ENCODE peak calls at places on chromosomes 12 and 14, in eight cellular contexts. J is GM23338, L is OCI-LY7, T is colonic mucosa, H is fibroblast of lung, Q is sigmoid colon, M is tibial artery, Y is brain microvascular endothelial cell. I is an unnamed sample.

GRCh38 chr12:58310828-58311273 is 369.5 kb downstream of the ATP23 start:
- DNase-seq in M (no peak), J (no peak), L (no peak), Q (no peak), T (no peak), Y (peak; percentile 92), H (peak; percentile 99), I (no peak)

GRCh38 chr12:57889541-57889989 is 43.0 kb upstream of the CTDSP2 start:
- DNase-seq in H (peak; percentile 88), T (peak; percentile 72), Q (peak; percentile 91), J (no peak), L (no peak), M (peak; percentile 86), Y (peak; percentile 25), I (no peak)

GRCh38 chr14:68733086-68733621 is 59.7 kb downstream of the ZFP36L1 start:
- DNase-seq in Q (no peak), L (no peak), M (peak; percentile 55), J (no peak), Y (no peak), H (no peak), T (no peak), I (no peak)

GRCh38 chr14:51431033-51431709 is 191.1 kb downstream of the TMX1 start:
- DNase-seq in Q (no peak), M (no peak), H (no peak), T (no peak), J (no peak), Y (no peak), L (no peak), I (no peak)

GRCh38 chr12:132029503-132030300 is 80.0 kb downstream of the EP400 start:
- DNase-seq in Y (no peak), H (peak; percentile 5), L (no peak), T (no peak), Q (no peak), J (peak; percentile 35), M (no peak), I (no peak)

GRCh38 chr12:104673294-104674062 is 216.7 kb downstream of the CHST11 start:
- DNase-seq in M (peak; percentile 49), T (no peak), J (no peak), Y (no peak), L (no peak), Q (no peak), H (no peak), I (no peak)

GRCh38 chr14:65639216-65639615 is 226.7 kb downstream of the FUT8 start:
- DNase-seq in T (no peak), J (no peak), Y (no peak), H (peak; percentile 85), M (no peak), L (no peak), Q (no peak), I (no peak)

GRCh38 chr12:106135075-106135474 is 3.7 kb downstream of the NUAK1 start:
- DNase-seq in L (no peak), T (no peak), Q (no peak), M (no peak), H (peak; percentile 87), J (no peak), Y (no peak), I (no peak)

GRCh38 chr12:12901158-12901791 is 9.9 kb downstream of the GPRC5A start:
- DNase-seq in Y (peak; percentile 91), H (peak; percentile 97), Q (peak; percentile 85), J (no peak), T (peak; percentile 62), M (peak; percentile 85), L (no peak), I (no peak)

GRCh38 chr14:69090187-69090789 is 62.6 kb downstream of the DCAF5 start:
- DNase-seq in Y (peak; percentile 33), T (peak; percentile 28), M (no peak), H (peak; percentile 52), J (peak; percentile 71), L (peak; percentile 33), Q (no peak), I (no peak)

GRCh38 chr14:95015046-95015445 is 142.3 kb downstream of the DICER1 start:
- DNase-seq in M (no peak), Y (no peak), Q (no peak), T (no peak), H (no peak), J (no peak), L (no peak), I (no peak)

GRCh38 chr12:109923481-109924245 is 23.6 kb downstream of the TCHP start:
- DNase-seq in Y (no peak), L (no peak), M (no peak), T (no peak), H (no peak), J (no peak), Q (no peak), I (no peak)

GRCh38 chr12:120156315-120157259 is 37.9 kb downstream of the GCN1 start:
- DNase-seq in T (no peak), M (no peak), J (no peak), L (no peak), Q (no peak), Y (no peak), H (no peak), I (no peak)

GRCh38 chr14:51889851-51890250 is 29.4 kb downstream of the GNG2 start:
- DNase-seq in Y (no peak), J (no peak), L (no peak), Q (no peak), H (peak; percentile 61), T (no peak), M (no peak), I (no peak)

GRCh38 chr12:126897102-126897501 is 1369.9 kb upstream of the TMEM132C start:
- DNase-seq in M (no peak), Q (no peak), Y (no peak), L (no peak), J (no peak), T (no peak), H (no peak), I (no peak)

GRCh38 chr14:26761532-26761931 is 163.7 kb upstream of the NOVA1 start:
- DNase-seq in J (no peak), L (no peak), M (no peak), Q (no peak), H (no peak), Y (no peak), T (no peak), I (no peak)

GRCh38 chr12:114938487-114939210 is 254.7 kb upstream of the TBX3 start:
- DNase-seq in J (no peak), Q (no peak), Y (no peak), M (no peak), L (no peak), T (no peak), H (no peak), I (no peak)

GRCh38 chr14:89365071-89365801 is 51.8 kb downstream of the FOXN3 start:
- DNase-seq in L (peak; percentile 82), H (peak; percentile 33), T (peak; percentile 42), M (peak; percentile 33), J (no peak), Y (no peak), Q (no peak), I (peak; percentile 57)

GRCh38 chr12:128258866-128259555 is 8.0 kb upstream of the TMEM132C start:
- DNase-seq in L (no peak), Q (no peak), T (no peak), M (no peak), H (no peak), J (no peak), Y (no peak), I (no peak)

GRCh38 chr12:94603434-94604068 is 46.8 kb downstream of the TMCC3 start:
- DNase-seq in Y (no peak), L (peak; percentile 61), M (peak; percentile 26), T (peak; percentile 68), H (no peak), Q (no peak), J (peak; percentile 75), I (no peak)

GRCh38 chr12:110071504-110071903 is 23.2 kb upstream of the C12orf76 start:
- DNase-seq in M (no peak), H (no peak), J (no peak), T (no peak), L (no peak), Y (no peak), Q (no peak), I (no peak)

GRCh38 chr12:20798561-20798960 is 11.9 kb upstream of the SLCO1B3 start:
- DNase-seq in J (peak; percentile 63), H (peak; percentile 8), L (peak; percentile 5), Q (no peak), Y (peak; percentile 31), T (no peak), M (no peak), I (no peak)

GRCh38 chr14:89481167-89481566 is 64.1 kb upstream of the FOXN3 start:
- DNase-seq in Y (no peak), Q (peak; percentile 78), H (no peak), L (no peak), J (no peak), T (peak; percentile 36), M (peak; percentile 83), I (no peak)

GRCh38 chr12:113130457-113131135 is 5.0 kb downstream of the RASAL1 start:
- DNase-seq in Y (no peak), J (peak; percentile 85), T (no peak), Q (no peak), H (no peak), M (no peak), L (peak; percentile 55), I (no peak)

GRCh38 chr12:51636986-51637385 is 46.0 kb downstream of the SCN8A start:
- DNase-seq in L (no peak), H (no peak), Y (no peak), T (no peak), J (no peak), M (no peak), Q (no peak), I (no peak)
- H3K4me3 ChIP-seq in L (no peak overlapping the region), H (no peak overlapping the region), Y (no peak overlapping the region), T (no peak overlapping the region), J (no peak overlapping the region), M (no peak overlapping the region), Q (no peak overlapping the region), I (no peak overlapping the region)

GRCh38 chr12:92558241-92558773 is 144.5 kb upstream of the PLEKHG7 start:
- DNase-seq in L (no peak), J (no peak), Q (no peak), Y (no peak), M (no peak), H (no peak), T (no peak), I (no peak)
- H3K36me3 ChIP-seq in L (no peaks in the 10 kb centered on the region), J (no peaks in the 10 kb centered on the region), Q (no peaks in the 10 kb centered on the region), Y (no peaks in the 10 kb centered on the region), M (no peaks in the 10 kb centered on the region), H (no peaks in the 10 kb centered on the region), T (no peaks in the 10 kb centered on the region), I (no peaks in the 10 kb centered on the region)

GRCh38 chr12:121494093-121494787 is 86.6 kb downstream of the KDM2B start:
- DNase-seq in T (peak; percentile 43), Y (peak; percentile 9), J (peak; percentile 78), Q (no peak), H (no peak), L (peak; percentile 55), M (no peak), I (no peak)
- TF ChIP-seq CTCF in T (peak; percentile 70), Y (peak; percentile 94), J (peak; percentile 90), Q (peak; percentile 80), H (peak; percentile 93), L (peak; percentile 93), M (peak; percentile 67), I (peak; percentile 95)

GRCh38 chr12:55972045-55972843 is 1.6 kb upstream of the RAB5B start:
- DNase-seq in L (no peak), M (no peak), Q (peak; percentile 40), J (peak; percentile 46), Y (peak; percentile 46), H (peak; percentile 73), T (no peak), I (no peak)
- H3K4me3 ChIP-seq in L (peak overlapping the region; percentile 81), M (peak overlapping the region; percentile 100), Q (peak overlapping the region; percentile 62), J (peak overlapping the region; percentile 47), Y (peak overlapping the region; percentile 66), H (peak overlapping the region; percentile 54), T (peak overlapping the region; percentile 39), I (peak overlapping the region; percentile 77)

I was measured in GM06990.